ENCODE peak calls at places on chromosomes 2 and 18, in seven cellular contexts. H, N, Y, U, D, L and I are unnamed samples.

GRCh38 chr18:67486534-67486933 is 30.0 kb downstream of the DSEL start:
- DNase-seq in H (no peak), N (no peak), Y (no peak), U (no peak), D (no peak), L (no peak), I (no peak)

GRCh38 chr18:79526468-79527460 is 131.0 kb downstream of the NFATC1 start:
- DNase-seq in H (no peak), N (peak; percentile 20), Y (no peak), U (no peak), D (no peak), L (no peak), I (peak; percentile 31)

GRCh38 chr18:29430416-29430815 is 1253.5 kb upstream of the CDH2 start:
- DNase-seq in H (no peak), N (no peak), Y (no peak), U (no peak), D (no peak), L (no peak), I (no peak)

GRCh38 chr18:59606193-59607175 is 90.7 kb downstream of the CCBE1 start:
- DNase-seq in H (no peak), N (no peak), Y (no peak), U (no peak), D (no peak), L (no peak), I (no peak)

GRCh38 chr2:78132391-78133370 is 610.5 kb upstream of the LRRTM4 start:
- DNase-seq in H (no peak), N (no peak), Y (no peak), U (no peak), D (no peak), L (no peak), I (no peak)

GRCh38 chr18:77822552-77823138 is 573.0 kb downstream of the GALR1 start:
- DNase-seq in H (no peak), N (no peak), Y (no peak), U (no peak), D (no peak), L (no peak), I (no peak)

GRCh38 chr18:22378672-22379282 is 38.9 kb downstream of the CTAGE1 start:
- DNase-seq in H (peak; percentile 25), N (peak; percentile 28), Y (no peak), U (peak; percentile 46), D (no peak), L (no peak), I (no peak)

GRCh38 chr2:64857581-64858471 is 131.4 kb upstream of the SLC1A4 start:
- DNase-seq in H (no peak), N (no peak), Y (no peak), U (no peak), D (no peak), L (no peak), I (peak; percentile 83)

GRCh38 chr2:6372317-6372903 is 493.3 kb downstream of the CMPK2 start:
- DNase-seq in H (no peak), N (no peak), Y (no peak), U (no peak), D (no peak), L (no peak), I (no peak)

GRCh38 chr2:127149384-127149783 is 42.4 kb upstream of the BIN1 start:
- DNase-seq in H (no peak), N (no peak), Y (no peak), U (peak; percentile 30), D (no peak), L (no peak), I (no peak)

GRCh38 chr2:38406597-38407110 is 29.6 kb upstream of the ATL2 start:
- DNase-seq in H (peak; percentile 82), N (no peak), Y (no peak), U (no peak), D (peak; percentile 40), L (no peak), I (peak; percentile 76)

GRCh38 chr18:31230495-31230894 is 67.8 kb upstream of the DSC1 start:
- DNase-seq in H (peak; percentile 89), N (no peak), Y (no peak), U (peak; percentile 19), D (no peak), L (peak; percentile 52), I (no peak)

GRCh38 chr2:37688771-37689468 is 17.5 kb upstream of the CDC42EP3 start:
- DNase-seq in H (no peak), N (no peak), Y (no peak), U (no peak), D (no peak), L (no peak), I (peak; percentile 30)

GRCh38 chr2:195202163-195202845 is 454.7 kb upstream of the SLC39A10 start:
- DNase-seq in H (no peak), N (no peak), Y (no peak), U (no peak), D (no peak), L (no peak), I (no peak)

GRCh38 chr2:234992196-234992595 is 40.4 kb downstream of the SH3BP4 start:
- DNase-seq in H (no peak), N (no peak), Y (no peak), U (no peak), D (no peak), L (no peak), I (no peak)

GRCh38 chr18:13453714-13454113 is 235.2 kb downstream of the LDLRAD4 start:
- DNase-seq in H (no peak), N (no peak), Y (no peak), U (no peak), D (no peak), L (no peak), I (no peak)

GRCh38 chr2:112055833-112056625 is 960 bp downstream of the TMEM87B start:
- DNase-seq in H (peak; percentile 69), N (peak; percentile 24), Y (no peak), U (peak; percentile 54), D (no peak), L (no peak), I (peak; percentile 67)

GRCh38 chr2:101121174-101121573 is 30.0 kb downstream of the TBC1D8 start:
- DNase-seq in H (no peak), N (no peak), Y (no peak), U (no peak), D (no peak), L (no peak), I (no peak)
- TF ChIP-seq POLR2A in H (no peak), N (no peak), Y (no peak), U (no peak), D (no peak), L (no peak), I (no peak)

GRCh38 chr2:28268386-28268785 is 124.3 kb upstream of the FOSL2 start:
- DNase-seq in H (no peak), N (no peak), Y (no peak), U (no peak), D (no peak), L (no peak), I (no peak)

GRCh38 chr2:28271231-28271913 is 121.3 kb upstream of the FOSL2 start:
- DNase-seq in H (no peak), N (no peak), Y (no peak), U (no peak), D (no peak), L (no peak), I (no peak)

GRCh38 chr2:28267282-28267681 is 125.4 kb upstream of the FOSL2 start:
- DNase-seq in H (no peak), N (no peak), Y (no peak), U (no peak), D (no peak), L (no peak), I (no peak)

GRCh38 chr2:28270456-28271146 is 122.1 kb upstream of the FOSL2 start:
- DNase-seq in H (no peak), N (no peak), Y (no peak), U (no peak), D (no peak), L (no peak), I (no peak)

GRCh38 chr2:28269019-28269784 is 123.5 kb upstream of the FOSL2 start:
- DNase-seq in H (peak; percentile 49), N (peak; percentile 46), Y (no peak), U (peak; percentile 72), D (no peak), L (no peak), I (no peak)
- TF ChIP-seq EP300 in H (no peak), N (peak; percentile 76), Y (no peak), U (no peak), D (no peak), L (no peak), I (no peak)

GRCh38 chr18:50373531-50373930 is 1.3 kb upstream of the SKA1 start:
- DNase-seq in H (no peak), N (no peak), Y (no peak), U (no peak), D (no peak), L (no peak), I (no peak)

GRCh38 chr18:50377061-50377798 is 2.4 kb downstream of the SKA1 start:
- DNase-seq in H (no peak), N (no peak), Y (no peak), U (no peak), D (no peak), L (no peak), I (no peak)

GRCh38 chr18:50372743-50373142 is 2.1 kb upstream of the SKA1 start:
- DNase-seq in H (no peak), N (no peak), Y (no peak), U (no peak), D (no peak), L (no peak), I (no peak)

GRCh38 chr18:50374170-50374752 is 585 bp upstream of the SKA1 start:
- DNase-seq in H (no peak), N (no peak), Y (no peak), U (no peak), D (no peak), L (no peak), I (no peak)

GRCh38 chr18:50374753-50375391 is at the start of gene SKA1:
- DNase-seq in H (peak; percentile 87), N (peak; percentile 92), Y (peak; percentile 89), U (peak; percentile 72), D (peak; percentile 75), L (peak; percentile 77), I (peak; percentile 95)
- TF ChIP-seq POLR2A in H (peak; percentile 99), N (peak; percentile 83), Y (peak; percentile 91), U (peak; percentile 86), D (no peak), L (peak; percentile 91), I (no peak)

GRCh38 chr18:61831071-61831470 is 61.7 kb downstream of the RNF152 start:
- DNase-seq in H (no peak), N (no peak), Y (no peak), U (no peak), D (no peak), L (no peak), I (no peak)

GRCh38 chr18:61833978-61834377 is 58.8 kb downstream of the RNF152 start:
- DNase-seq in H (no peak), N (no peak), Y (no peak), U (no peak), D (no peak), L (no peak), I (no peak)

GRCh38 chr18:61829108-61829507 is 63.7 kb downstream of the RNF152 start:
- DNase-seq in H (no peak), N (no peak), Y (no peak), U (no peak), D (no peak), L (no peak), I (no peak)

GRCh38 chr18:61832858-61833257 is 59.9 kb downstream of the RNF152 start:
- DNase-seq in H (no peak), N (no peak), Y (no peak), U (no peak), D (no peak), L (no peak), I (no peak)

DNA sequence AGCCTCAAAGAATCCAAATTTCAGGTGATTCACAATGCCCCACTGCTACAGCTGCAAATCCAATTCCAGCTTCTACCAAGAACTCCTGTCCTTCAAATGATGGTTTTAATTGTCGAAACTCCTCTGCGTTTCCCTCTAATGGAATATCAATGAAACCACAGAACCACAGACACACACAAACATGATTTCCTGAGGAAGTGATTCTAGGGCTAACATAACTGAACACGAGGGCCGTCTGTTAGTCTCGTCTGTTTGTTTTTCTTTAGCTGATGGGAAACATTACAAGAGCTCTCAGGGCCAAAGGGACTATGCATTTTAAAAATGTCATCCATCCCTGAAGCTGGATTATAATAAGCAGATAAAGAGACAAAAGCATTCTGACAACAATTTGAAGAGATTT is 59.4 kb downstream of the RNF152 start:
- DNase-seq in H (no peak), N (no peak), Y (no peak), U (no peak), D (no peak), L (peak; percentile 7), I (no peak)
- TF ChIP-seq EP300 in H (no peak), N (no peak), Y (no peak), U (no peak), D (no peak), L (no peak), I (no peak)